ENCODE peak calls at places on chromosomes 16 and 17, in five cellular contexts. L is astrocyte of the cerebellum, V is HEK293T, B is pancreas, R is Calu3. H is an unnamed sample.
A peak's percentile ranks its signal among the peaks of the same experiment; 100 is the strongest.

GRCh38 chr17:64358261-64358788 is 32.3 kb downstream of the PECAM1 start:
- DNase-seq in L (no peak), V (no peak), B (no peak), R (no peak), H (no peak)

GRCh38 chr17:77245162-77245926 is 104.6 kb downstream of the SEC14L1 start:
- DNase-seq in L (no peak), V (no peak), B (no peak), R (no peak), H (no peak)

GRCh38 chr16:4244254-4244812 is 2.5 kb upstream of the SRL start:
- DNase-seq in L (no peak), V (no peak), B (peak; percentile 60), R (no peak), H (no peak)

GRCh38 chr17:7606280-7606679 is 8.4 kb downstream of the FXR2 start:
- DNase-seq in L (no peak), V (no peak), B (no peak), R (no peak), H (no peak)

GRCh38 chr17:14429084-14429483 is 128.2 kb downstream of the HS3ST3B1 start:
- DNase-seq in L (no peak), V (no peak), B (no peak), R (no peak), H (no peak)

GRCh38 chr17:35099929-35100328 is 19.7 kb downstream of the RAD51D start:
- DNase-seq in L (no peak), V (no peak), B (no peak), R (no peak), H (no peak)

GRCh38 chr16:30786936-30787612 is at the start of gene ZNF629:
- DNase-seq in L (no peak), V (peak; percentile 86), B (peak; percentile 69), R (peak; percentile 78), H (peak; percentile 70)

GRCh38 chr17:80861892-80862291 is 129.7 kb upstream of the CHMP6 start:
- DNase-seq in L (no peak), V (peak; percentile 42), B (no peak), R (no peak), H (no peak)